ENCODE peak calls at places on chromosomes 7 and 10, in five cellular contexts. G, M, N, Y and Z are unnamed samples.

GRCh38 chr10:95308389-95309302 is 17.8 kb upstream of the PDLIM1 start:
- DNase-seq in G (peak; percentile 89), Y (peak; percentile 83), M (peak; percentile 99), N (peak; percentile 98), Z (no peak)

GRCh38 chr7:5470167-5470532 is 46.5 kb upstream of the TNRC18 start:
- DNase-seq in Y (no peak), M (no peak), N (no peak), G (no peak), Z (no peak)

GRCh38 chr7:85595639-85596268 is 408.9 kb upstream of the SEMA3D start:
- DNase-seq in G (no peak), M (peak; percentile 44), Y (no peak), N (peak; percentile 47), Z (no peak)

GRCh38 chr10:125103466-125104377 is 56.6 kb downstream of the CTBP2 start:
- DNase-seq in N (no peak), M (no peak), Y (no peak), G (peak; percentile 56), Z (no peak)

GRCh38 chr7:47480576-47481538 is 101.1 kb downstream of the TNS3 start:
- DNase-seq in Y (no peak), G (no peak), N (no peak), M (no peak), Z (peak; percentile 35)

GRCh38 chr10:72784551-72785421 is 92.8 kb downstream of the MCU start:
- DNase-seq in N (peak; percentile 94), G (peak; percentile 72), M (peak; percentile 91), Y (peak; percentile 88), Z (no peak)

GRCh38 chr10:116710021-116710420 is 32.3 kb downstream of the HSPA12A start:
- DNase-seq in G (no peak), Y (no peak), M (no peak), N (no peak), Z (no peak)

GRCh38 chr7:6375346-6376101 is 72.2 kb downstream of the DAGLB start:
- DNase-seq in Y (no peak), G (no peak), N (peak; percentile 41), M (peak; percentile 48), Z (peak; percentile 21)

DNA sequence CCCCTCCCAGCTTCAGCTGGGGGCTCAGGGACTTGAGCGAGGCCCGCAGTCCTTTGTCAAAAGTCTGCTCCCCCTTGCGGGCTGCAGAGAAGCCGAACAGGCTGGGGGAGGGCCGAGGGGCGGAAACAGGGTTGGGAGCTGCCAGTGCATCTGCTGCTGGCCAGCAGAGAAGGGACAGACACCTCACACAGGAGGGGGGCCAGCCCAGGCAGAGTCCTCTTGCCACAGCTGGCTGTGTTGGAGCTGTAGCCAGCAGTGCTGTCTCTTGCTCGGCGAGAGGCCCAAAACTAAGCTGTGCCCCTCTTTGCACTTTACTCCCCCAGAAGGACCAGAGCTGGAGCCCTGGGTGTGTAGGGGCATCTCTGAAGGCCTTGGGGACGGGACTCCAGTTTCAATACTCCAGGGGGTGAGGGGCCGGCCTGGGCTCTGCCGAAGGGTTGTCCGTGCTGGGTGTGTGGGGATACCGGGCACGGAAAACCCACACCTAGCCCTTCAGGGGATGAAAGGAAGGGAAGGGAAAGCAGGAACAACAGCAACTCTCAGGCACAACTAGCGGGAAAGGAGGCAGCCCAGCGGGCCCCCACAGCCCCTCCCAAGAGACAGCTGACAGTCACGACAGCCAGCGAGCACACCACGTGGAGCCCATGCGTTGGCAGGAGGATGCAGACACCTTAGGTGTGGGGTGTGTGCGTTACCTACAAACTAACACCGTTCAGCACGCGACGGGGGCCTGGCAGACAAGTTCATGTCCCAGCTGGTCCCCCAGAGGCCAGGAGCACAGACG is 17.8 kb downstream of the YKT6 start:
- DNase-seq in Y (no peak), N (peak; percentile 22), G (peak; percentile 40), M (no peak), Z (peak; percentile 12)
- TF ChIP-seq CTCF in Y (no peak), N (no peak), G (no peak), M (peak; percentile 29), Z (no peak)

DNA sequence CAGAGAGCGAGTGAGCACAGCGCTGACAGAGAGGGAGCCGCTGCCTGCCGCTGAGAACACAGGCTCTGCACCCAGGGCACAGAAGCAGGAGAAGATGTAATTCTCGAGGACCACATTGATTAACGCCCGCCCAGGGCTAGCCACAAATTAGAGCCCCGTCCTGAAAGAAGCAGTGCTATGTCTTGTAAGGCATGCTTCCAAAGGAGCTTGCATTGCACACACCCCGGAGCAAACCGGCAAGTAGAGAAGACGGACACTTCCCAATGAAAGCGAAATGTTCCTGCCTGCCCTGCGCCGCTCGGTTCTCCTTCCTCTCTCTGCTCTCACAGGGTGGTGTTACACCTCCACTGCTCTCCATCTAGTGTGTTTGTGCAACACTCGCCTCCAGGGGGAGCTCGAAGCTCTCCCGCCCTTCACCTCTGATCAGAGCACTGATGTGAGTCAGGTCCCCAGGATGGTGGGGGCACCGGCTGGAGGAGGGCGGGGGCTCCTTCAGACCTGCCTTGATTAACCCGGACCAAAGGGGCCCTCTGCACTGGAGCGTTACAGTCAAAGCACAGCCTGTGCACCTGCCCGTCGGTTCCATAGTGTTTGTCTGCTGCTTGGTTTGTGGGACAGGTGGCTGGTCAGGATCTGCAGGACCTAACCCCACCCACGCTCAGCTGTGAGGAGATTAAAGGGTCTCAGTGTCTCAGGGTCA is 316.5 kb downstream of the ADARB2 start:
- DNase-seq in Y (peak; percentile 35), G (peak; percentile 61), N (no peak), M (no peak), Z (peak; percentile 71)
- TF ChIP-seq CTCF in Y (peak; percentile 62), G (no peak), N (peak; percentile 33), M (peak; percentile 15), Z (peak; percentile 98)

GRCh38 chr10:80472234-80473095 is 18.4 kb downstream of the TSPAN14 start:
- DNase-seq in G (peak; percentile 7), M (peak; percentile 82), N (peak; percentile 82), Y (peak; percentile 41), Z (no peak)
- TF ChIP-seq CTCF in G (no peak), M (no peak), N (no peak), Y (no peak), Z (no peak)

DNA sequence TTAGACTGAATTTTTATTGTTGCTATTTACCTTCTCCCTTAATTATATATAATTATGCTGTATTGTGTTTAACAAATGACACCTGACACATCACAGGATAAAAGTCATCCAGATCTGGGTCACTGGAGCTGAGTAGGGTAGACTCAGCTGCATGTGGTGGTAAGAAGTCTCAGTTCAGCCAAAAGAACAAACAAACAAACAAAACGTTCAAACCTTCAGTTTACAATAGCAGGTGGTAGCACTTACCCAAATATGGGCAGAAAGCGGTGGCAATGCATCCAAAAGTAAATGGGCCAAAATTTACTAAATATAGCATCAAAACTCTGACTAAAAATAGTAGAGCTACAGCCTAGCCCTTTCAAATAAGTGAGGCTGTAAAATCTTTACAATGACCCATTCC is 42.2 kb downstream of the ZWINT start:
- DNase-seq in G (no peak), M (no peak), N (no peak), Y (no peak), Z (no peak)
- TF ChIP-seq CTCF in G (no peak), M (no peak), N (no peak), Y (no peak), Z (no peak)

GRCh38 chr7:42096681-42097637 is 140.1 kb downstream of the GLI3 start:
- DNase-seq in G (peak; percentile 65), N (peak; percentile 89), Y (no peak), M (peak; percentile 94), Z (no peak)
- TF ChIP-seq CTCF in G (no peak), N (no peak), Y (no peak), M (no peak), Z (no peak)

DNA sequence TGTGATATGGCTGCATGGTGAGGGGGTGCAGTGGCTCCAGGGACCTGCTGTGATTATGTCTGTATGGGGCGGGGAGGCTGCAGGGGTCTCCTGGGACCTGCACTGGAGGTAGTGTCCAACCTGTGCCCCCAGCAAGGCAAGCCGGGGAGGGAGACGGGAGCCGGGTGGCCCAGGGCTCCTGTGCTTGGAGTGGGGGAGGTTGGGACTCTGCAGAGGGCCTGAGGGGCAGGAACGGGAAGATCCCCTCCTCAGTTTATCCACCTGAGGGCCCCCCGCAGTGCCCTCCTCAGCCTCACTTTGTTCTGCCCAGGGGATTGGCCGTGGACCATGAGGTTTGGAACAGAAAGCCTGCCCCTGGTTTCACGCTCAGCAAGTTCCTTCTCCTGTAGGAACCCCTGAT is 22.8 kb upstream of the PWWP2B start:
- DNase-seq in M (no peak), N (no peak), Y (no peak), G (peak; percentile 44), Z (no peak)
- TF ChIP-seq CTCF in M (no peak), N (no peak), Y (no peak), G (no peak), Z (no peak)